ENCODE peak calls at places on chromosomes 7 and 10, in nine cellular contexts. V is left ventricle myocardium inferior, L is PC-9, F is iPS-NIHi11, R is fibroblast of pulmonary artery, N is NCI-H1417 treated with DMSO at 0.1 percent for 48 hours, A is GM18507, O is colonic mucosa, E is left cardiac atrium. X is an unnamed sample.
A peak's percentile ranks its signal among the peaks of the same experiment; 100 is the strongest.

GRCh38 chr7:157432957-157433576 is 96.3 kb downstream of the DNAJB6 start:
- DNase-seq in V (no peak), L (no peak), F (peak; percentile 76), R (peak; percentile 51), N (peak; percentile 40), A (peak; percentile 14), O (peak; percentile 32), E (no peak), X (peak; percentile 42)

GRCh38 chr10:5625992-5626777 is 40.2 kb downstream of the ASB13 start:
- DNase-seq in V (no peak), L (no peak), F (no peak), R (no peak), N (no peak), A (no peak), O (peak; percentile 32), E (no peak), X (no peak)

GRCh38 chr10:127196955-127197432 is 603 bp upstream of the INSYN2A start:
- DNase-seq in V (no peak), L (no peak), F (no peak), R (no peak), N (no peak), A (no peak), O (no peak), E (no peak), X (no peak)

GRCh38 chr10:99534939-99535763 is 2.4 kb downstream of the NKX2-3 start:
- DNase-seq in V (no peak), L (no peak), F (peak; percentile 48), R (peak; percentile 20), N (no peak), A (no peak), O (no peak), E (no peak), X (no peak)

GRCh38 chr10:60729106-60729505 is 49.2 kb upstream of the CDK1 start:
- DNase-seq in V (no peak), L (no peak), F (no peak), R (no peak), N (no peak), A (no peak), O (no peak), E (no peak), X (no peak)

GRCh38 chr7:100219271-100219737 is 445 bp upstream of the PVRIG start:
- DNase-seq in V (no peak), L (no peak), F (no peak), R (no peak), N (no peak), A (no peak), O (no peak), E (no peak), X (no peak)

GRCh38 chr7:149692557-149692982 is 80.8 kb downstream of the ZNF467 start:
- DNase-seq in V (no peak), L (no peak), F (peak; percentile 38), R (no peak), N (no peak), A (no peak), O (no peak), E (no peak), X (no peak)

GRCh38 chr7:108267615-108268014 is 137.5 kb upstream of the LAMB4 start:
- DNase-seq in V (no peak), L (no peak), F (no peak), R (no peak), N (no peak), A (no peak), O (no peak), E (no peak), X (no peak)

GRCh38 chr7:16492513-16493062 is 27.1 kb upstream of the SOSTDC1 start:
- DNase-seq in V (no peak), L (no peak), F (no peak), R (peak; percentile 49), N (no peak), A (no peak), O (no peak), E (no peak), X (no peak)

GRCh38 chr10:93437000-93437945 is 44.9 kb downstream of the MYOF start:
- DNase-seq in V (peak; percentile 69), L (peak; percentile 74), F (peak; percentile 71), R (peak; percentile 99), N (no peak), A (no peak), O (no peak), E (peak; percentile 83), X (peak; percentile 73)

GRCh38 chr10:84204122-84204521 is 9.8 kb downstream of the CDHR1 start:
- DNase-seq in V (no peak), L (no peak), F (peak; percentile 81), R (no peak), N (no peak), A (peak; percentile 46), O (no peak), E (no peak), X (no peak)

GRCh38 chr10:110394296-110394695 is 89.6 kb upstream of the SMNDC1 start:
- DNase-seq in V (no peak), L (no peak), F (no peak), R (no peak), N (no peak), A (no peak), O (no peak), E (no peak), X (no peak)

GRCh38 chr10:77392851-77393250 is 244.8 kb downstream of the KCNMA1 start:
- DNase-seq in V (no peak), L (peak; percentile 81), F (no peak), R (peak; percentile 93), N (no peak), A (no peak), O (no peak), E (peak; percentile 36), X (no peak)

GRCh38 chr10:16656886-16657285 is 135.2 kb upstream of the C1QL3 start:
- DNase-seq in V (no peak), L (no peak), F (no peak), R (no peak), N (no peak), A (no peak), O (no peak), E (no peak), X (no peak)

GRCh38 chr10:103765981-103766380 is 89.4 kb downstream of the SH3PXD2A start:
- DNase-seq in V (peak; percentile 50), L (peak; percentile 61), F (no peak), R (no peak), N (no peak), A (no peak), O (no peak), E (peak; percentile 58), X (no peak)

GRCh38 chr10:49177391-49178355 is 10.5 kb downstream of the TMEM273 start:
- DNase-seq in V (peak; percentile 63), L (peak; percentile 28), F (no peak), R (peak; percentile 78), N (no peak), A (peak; percentile 64), O (peak; percentile 26), E (peak; percentile 79), X (no peak)

GRCh38 chr7:155886391-155887173 is 74.3 kb upstream of the SHH start:
- DNase-seq in V (no peak), L (no peak), F (no peak), R (no peak), N (no peak), A (no peak), O (no peak), E (no peak), X (no peak)

GRCh38 chr7:30729642-30730041 is 22.3 kb upstream of the INMT start:
- DNase-seq in V (no peak), L (no peak), F (no peak), R (no peak), N (no peak), A (no peak), O (no peak), E (no peak), X (no peak)

GRCh38 chr10:17836917-17837316 is 27.8 kb downstream of the MRC1 start:
- DNase-seq in V (peak; percentile 18), L (peak; percentile 60), F (peak; percentile 30), R (peak; percentile 78), N (no peak), A (no peak), O (peak; percentile 43), E (peak; percentile 63), X (peak; percentile 29)

GRCh38 chr7:82382276-82382675 is 61.3 kb downstream of the CACNA2D1 start:
- DNase-seq in V (no peak), L (no peak), F (peak; percentile 11), R (no peak), N (no peak), A (no peak), O (no peak), E (no peak), X (no peak)

GRCh38 chr10:46053534-46054434 is 7.7 kb upstream of the MSMB start:
- DNase-seq in V (no peak), L (no peak), F (no peak), R (no peak), N (no peak), A (no peak), O (no peak), E (no peak), X (no peak)

GRCh38 chr10:71076473-71077142 is 135.8 kb upstream of the UNC5B start:
- DNase-seq in V (no peak), L (no peak), F (peak; percentile 31), R (no peak), N (peak; percentile 11), A (no peak), O (no peak), E (no peak), X (no peak)

GRCh38 chr10:120719333-120719732 is 131.8 kb upstream of the WDR11 start:
- DNase-seq in V (no peak), L (no peak), F (no peak), R (no peak), N (no peak), A (no peak), O (no peak), E (no peak), X (no peak)

GRCh38 chr7:47601119-47601880 is 19.4 kb upstream of the TNS3 start:
- DNase-seq in V (no peak), L (peak; percentile 70), F (no peak), R (peak; percentile 84), N (no peak), A (no peak), O (no peak), E (no peak), X (no peak)

GRCh38 chr10:43304687-43305333 is 37.9 kb upstream of the RASGEF1A start:
- DNase-seq in V (peak; percentile 79), L (peak; percentile 46), F (peak; percentile 67), R (peak; percentile 38), N (no peak), A (no peak), O (peak; percentile 80), E (peak; percentile 83), X (peak; percentile 69)

GRCh38 chr7:47962262-47962661 is 14.0 kb upstream of the PKD1L1 start:
- DNase-seq in V (no peak), L (no peak), F (no peak), R (no peak), N (no peak), A (no peak), O (peak; percentile 57), E (no peak), X (no peak)

GRCh38 chr10:80272793-80273522 is 16.5 kb downstream of the MAT1A start:
- DNase-seq in V (no peak), L (no peak), F (no peak), R (peak; percentile 5), N (no peak), A (no peak), O (no peak), E (no peak), X (no peak)

GRCh38 chr10:57657164-57657765 is 610.4 kb downstream of the IPMK start:
- DNase-seq in V (peak; percentile 22), L (peak; percentile 47), F (peak; percentile 78), R (peak; percentile 73), N (peak; percentile 3), A (peak; percentile 2), O (peak; percentile 50), E (peak; percentile 22), X (no peak)

GRCh38 chr10:124561206-124561605 is 99.6 kb downstream of the LHPP start:
- DNase-seq in V (no peak), L (no peak), F (no peak), R (no peak), N (no peak), A (no peak), O (no peak), E (no peak), X (no peak)

GRCh38 chr10:72308320-72308987 is 34.7 kb downstream of the DDIT4 start:
- DNase-seq in V (no peak), L (peak; percentile 52), F (no peak), R (peak; percentile 98), N (no peak), A (no peak), O (peak; percentile 84), E (peak; percentile 91), X (peak; percentile 81)

GRCh38 chr10:86900955-86901354 is 56.5 kb downstream of the MMRN2 start:
- DNase-seq in V (peak; percentile 83), L (no peak), F (no peak), R (peak; percentile 94), N (no peak), A (no peak), O (peak; percentile 44), E (peak; percentile 83), X (peak; percentile 66)